ENCODE peak calls at places on chromosomes 5 and 9, in four cellular contexts. R, S, E and M are unnamed samples.

GRCh38 chr5:119860463-119860862 is 231.1 kb downstream of the FAM170A start:
- DNase-seq in R (peak), S (no peak), E (no peak), M (no peak)

GRCh38 chr5:172102251-172102870 is 85.7 kb downstream of the STK10 start:
- DNase-seq in R (no peak), S (no peak), E (no peak), M (no peak)

GRCh38 chr9:135858491-135859185 is 48.7 kb downstream of the CAMSAP1 start:
- DNase-seq in R (peak), S (peak), E (peak), M (no peak)

GRCh38 chr5:114010362-114010761 is 351.5 kb upstream of the KCNN2 start:
- DNase-seq in R (no peak), S (peak), E (peak), M (no peak)

GRCh38 chr5:65646938-65647337 is 22.1 kb downstream of the SHLD3 start:
- DNase-seq in R (no peak), S (no peak), E (no peak), M (no peak)

GRCh38 chr9:10366171-10366779 is 246.5 kb downstream of the PTPRD start:
- DNase-seq in R (peak), S (peak), E (peak), M (peak)

GRCh38 chr9:134551657-134552348 is 89.8 kb upstream of the COL5A1 start:
- DNase-seq in R (peak), S (peak), E (peak), M (peak)

GRCh38 chr9:126700903-126701819 is 87.4 kb downstream of the LMX1B start:
- DNase-seq in R (no peak), S (no peak), E (no peak), M (no peak)

GRCh38 chr9:136370037-136370436 is 3.4 kb downstream of the CARD9 start:
- DNase-seq in R (no peak), S (no peak), E (no peak), M (no peak)

GRCh38 chr5:64666058-64666457 is 24.2 kb upstream of the SHISAL2B start:
- DNase-seq in R (no peak), S (peak), E (peak), M (no peak)

GRCh38 chr5:14145356-14146334 is 2.5 kb downstream of the TRIO start:
- DNase-seq in R (peak), S (peak), E (peak), M (no peak)

GRCh38 chr5:77306531-77306930 is 96.1 kb downstream of the PDE8B start:
- DNase-seq in R (no peak), S (no peak), E (no peak), M (no peak)

GRCh38 chr5:158770506-158770905 is 329.2 kb downstream of the EBF1 start:
- DNase-seq in R (peak), S (no peak), E (no peak), M (no peak)

GRCh38 chr5:42806701-42807262 is 4.9 kb downstream of the SELENOP start:
- DNase-seq in R (no peak), S (no peak), E (no peak), M (no peak)

GRCh38 chr5:77379558-77380061 is 112.5 kb downstream of the WDR41 start:
- DNase-seq in R (no peak), S (no peak), E (no peak), M (no peak)

GRCh38 chr5:36440300-36440699 is 138.6 kb upstream of the RANBP3L start:
- DNase-seq in R (no peak), S (no peak), E (no peak), M (no peak)

GRCh38 chr5:53425598-53426516 is 54.6 kb upstream of the FST start:
- DNase-seq in R (peak), S (no peak), E (peak), M (no peak)

GRCh38 chr9:14608521-14608920 is 84.7 kb downstream of the ZDHHC21 start:
- DNase-seq in R (no peak), S (no peak), E (no peak), M (no peak)

GRCh38 chr9:106885451-106885850 is 22.5 kb downstream of the ZNF462 start:
- DNase-seq in R (peak), S (peak), E (peak), M (peak)

GRCh38 chr5:149464796-149465489 is 85.9 kb upstream of the IL17B start:
- DNase-seq in R (peak), S (peak), E (peak), M (no peak)

GRCh38 chr5:173764321-173765029 is 123.7 kb upstream of the CPEB4 start:
- DNase-seq in R (peak), S (peak), E (peak), M (peak)

GRCh38 chr5:116769470-116769869 is 194.8 kb upstream of the SEMA6A start:
- DNase-seq in R (no peak), S (no peak), E (no peak), M (no peak)

GRCh38 chr5:33936004-33936380 is 194 bp upstream of the RXFP3 start:
- DNase-seq in R (peak), S (peak), E (peak), M (no peak)

GRCh38 chr5:122581629-122582028 is 193.3 kb upstream of the SNX2 start:
- DNase-seq in R (no peak), S (no peak), E (no peak), M (no peak)

GRCh38 chr9:95032580-95033298 is 284.8 kb downstream of the FANCC start:
- DNase-seq in R (peak), S (no peak), E (no peak), M (no peak)

GRCh38 chr5:17436766-17437221 is 61.2 kb upstream of the TAF11L2 start:
- DNase-seq in R (no peak), S (no peak), E (no peak), M (no peak)

GRCh38 chr5:756865-757345 is 27.6 kb downstream of the ZDHHC11B start:
- DNase-seq in R (no peak), S (no peak), E (no peak), M (no peak)

GRCh38 chr5:169162407-169162806 is 138.5 kb downstream of the SLIT3 start:
- DNase-seq in R (peak), S (no peak), E (peak), M (no peak)

GRCh38 chr9:14535161-14535930 is 157.9 kb downstream of the ZDHHC21 start:
- DNase-seq in R (no peak), S (no peak), E (no peak), M (no peak)

GRCh38 chr5:119453045-119453383 is 717 bp downstream of the HSD17B4 start:
- DNase-seq in R (peak), S (peak), E (peak), M (no peak)

GRCh38 chr9:27196383-27196782 is 87.4 kb downstream of the TEK start:
- DNase-seq in R (no peak), S (no peak), E (no peak), M (peak)

GRCh38 chr9:137331929-137332328 is 29.9 kb upstream of the NRARP start:
- DNase-seq in R (no peak), S (no peak), E (no peak), M (no peak)

GRCh38 chr5:41843456-41844112 is 26.6 kb downstream of the OXCT1 start:
- DNase-seq in R (peak), S (peak), E (peak), M (no peak)

GRCh38 chr9:89313842-89314241 is 2.8 kb downstream of the CKS2 start:
- DNase-seq in R (no peak), S (peak), E (peak), M (no peak)
- H2AFZ ChIP-seq in R (no peak), S (no peak), E (no peak), M (no peak)

GRCh38 chr9:96777539-96777864 is 385 bp downstream of the ZNF510 start:
- DNase-seq in R (no peak), S (no peak), E (no peak), M (no peak)
- H2AFZ ChIP-seq in R (peak), S (peak), E (peak), M (peak)

DNA sequence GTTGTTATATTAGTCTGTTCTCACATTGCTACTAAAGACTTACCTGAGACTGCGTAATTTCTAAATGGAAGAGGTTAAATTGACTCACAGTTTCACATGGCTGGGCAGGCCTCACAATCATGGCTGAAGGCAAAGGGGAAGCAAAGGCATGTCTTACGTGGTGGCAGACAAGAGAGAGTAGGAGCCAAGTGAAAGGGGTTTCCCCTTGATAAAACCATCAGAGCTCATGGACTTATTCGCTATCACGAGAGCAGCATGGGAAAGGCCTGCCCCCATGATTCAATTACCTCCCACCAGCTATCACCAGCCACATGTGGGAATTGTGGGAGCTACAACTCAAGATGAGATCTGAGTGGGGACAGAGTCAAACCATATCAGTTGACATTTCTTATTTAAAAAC is 374.5 kb upstream of the RORB start:
- DNase-seq in R (no peak), S (no peak), E (no peak), M (no peak)
- H2AFZ ChIP-seq in R (no peak), S (no peak), E (no peak), M (no peak)

DNA sequence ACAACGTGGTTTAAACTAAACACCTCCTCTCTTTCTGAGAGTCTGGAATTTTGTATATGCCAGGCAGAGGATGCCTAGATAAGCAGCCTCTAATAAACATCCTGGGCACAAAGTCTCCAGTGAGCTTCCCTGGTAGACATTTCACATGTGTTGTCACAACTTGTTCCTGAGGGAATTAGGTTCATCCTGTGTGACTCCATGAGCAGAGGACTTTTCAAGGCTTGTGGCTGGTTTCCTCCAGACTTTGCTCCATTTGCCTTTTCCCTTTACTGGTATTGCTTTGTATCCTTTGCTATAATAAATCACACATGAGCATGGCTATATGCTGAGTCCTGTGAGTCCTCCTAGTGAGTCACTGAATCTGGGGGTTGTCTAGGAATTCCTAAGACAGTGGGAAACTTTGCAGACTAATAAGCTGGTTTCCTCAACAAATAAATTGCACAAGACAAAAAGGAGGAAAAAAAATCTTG is 77.4 kb downstream of the NR2F1-AS1 start:
- DNase-seq in R (peak), S (peak), E (peak), M (no peak)
- H2AFZ ChIP-seq in R (no peak), S (no peak), E (no peak), M (no peak)

GRCh38 chr9:87305123-87305522 is 192.5 kb upstream of the DAPK1 start:
- DNase-seq in R (no peak), S (no peak), E (no peak), M (no peak)
- H2AFZ ChIP-seq in R (no peak), S (peak), E (no peak), M (no peak)

DNA sequence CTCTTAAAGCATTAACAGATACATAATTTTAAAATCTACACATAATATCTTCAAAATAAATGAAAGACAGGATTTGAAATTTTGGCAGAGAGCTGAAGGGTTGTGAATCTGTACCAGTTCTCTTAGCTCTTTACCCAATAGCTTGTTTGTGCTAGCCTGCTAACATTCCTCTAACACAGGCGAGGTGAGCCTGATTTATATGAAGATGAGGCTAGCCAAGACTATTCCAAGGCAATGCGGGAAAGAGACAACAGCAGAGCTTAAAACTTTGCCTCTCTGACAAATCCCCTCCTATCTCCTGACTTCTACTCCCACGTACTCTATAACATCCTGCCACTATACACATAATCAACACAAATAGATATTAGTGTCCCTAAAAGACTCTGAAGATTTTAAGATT is 745.5 kb upstream of the ZNF608 start:
- DNase-seq in R (no peak), S (no peak), E (no peak), M (no peak)
- H2AFZ ChIP-seq in R (no peak), S (no peak), E (peak), M (peak)